ENCODE peak calls at places on chromosome 21, in ten cellular contexts. One of them, this sample, is unnamed.

GRCh38 chr21:42363331-42363730 is 3.0 kb downstream of the TFF1 start:
- DNase-seq in right lobe of liver: no peak
- DNase-seq in mucosa of descending colon: no peak
- DNase-seq in RPMI8226: no peak
- DNase-seq in ecto neural progenitor cell: no peak
- DNase-seq in stimulated activated CD4-positive, alpha-beta T cell treated with anti-CD3 and anti-CD28 coated beads, Interleukin-2, amount 100 ng/mL, for 48 hours: no peak
- DNase-seq in kidney tubule cell: peak; percentile 39
- DNase-seq in dorsolateral prefrontal cortex: no peak
- DNase-seq in neural crest cell: no peak
- DNase-seq in stimulated activated CD8-positive, alpha-beta memory T cell treated with anti-CD3 and anti-CD28 coated beads, Interleukin-4, amount 100 ng/mL, for 1 hour: no peak
- DNase-seq in this sample: no peak

GRCh38 chr21:42280356-42281195 is 34.6 kb downstream of the TFF3 start:
- DNase-seq in neural crest cell: no peak
- DNase-seq in kidney tubule cell: no peak
- DNase-seq in mucosa of descending colon: no peak
- DNase-seq in stimulated activated CD8-positive, alpha-beta memory T cell treated with anti-CD3 and anti-CD28 coated beads, Interleukin-4, amount 100 ng/mL, for 1 hour: no peak
- DNase-seq in stimulated activated CD4-positive, alpha-beta T cell treated with anti-CD3 and anti-CD28 coated beads, Interleukin-2, amount 100 ng/mL, for 48 hours: no peak
- DNase-seq in ecto neural progenitor cell: no peak
- DNase-seq in RPMI8226: no peak
- DNase-seq in dorsolateral prefrontal cortex: no peak
- DNase-seq in right lobe of liver: no peak
- DNase-seq in this sample: no peak

GRCh38 chr21:38816400-38816973 is 10.8 kb downstream of the ETS2 start:
- DNase-seq in ecto neural progenitor cell: no peak
- DNase-seq in neural crest cell: no peak
- DNase-seq in mucosa of descending colon: no peak
- DNase-seq in right lobe of liver: no peak
- DNase-seq in stimulated activated CD4-positive, alpha-beta T cell treated with anti-CD3 and anti-CD28 coated beads, Interleukin-2, amount 100 ng/mL, for 48 hours: no peak
- DNase-seq in dorsolateral prefrontal cortex: no peak
- DNase-seq in kidney tubule cell: no peak
- DNase-seq in RPMI8226: no peak
- DNase-seq in stimulated activated CD8-positive, alpha-beta memory T cell treated with anti-CD3 and anti-CD28 coated beads, Interleukin-4, amount 100 ng/mL, for 1 hour: no peak
- DNase-seq in this sample: no peak

GRCh38 chr21:41045534-41046268 is 122.3 kb upstream of the BACE2 start:
- DNase-seq in dorsolateral prefrontal cortex: no peak
- DNase-seq in right lobe of liver: no peak
- DNase-seq in stimulated activated CD4-positive, alpha-beta T cell treated with anti-CD3 and anti-CD28 coated beads, Interleukin-2, amount 100 ng/mL, for 48 hours: no peak
- DNase-seq in kidney tubule cell: peak; percentile 23
- DNase-seq in ecto neural progenitor cell: peak; percentile 60
- DNase-seq in mucosa of descending colon: no peak
- DNase-seq in neural crest cell: peak; percentile 37
- DNase-seq in stimulated activated CD8-positive, alpha-beta memory T cell treated with anti-CD3 and anti-CD28 coated beads, Interleukin-4, amount 100 ng/mL, for 1 hour: no peak
- DNase-seq in RPMI8226: peak; percentile 65
- DNase-seq in this sample: no peak

GRCh38 chr21:31798842-31799691 is 67.1 kb upstream of the SCAF4 start:
- DNase-seq in ecto neural progenitor cell: no peak
- DNase-seq in dorsolateral prefrontal cortex: no peak
- DNase-seq in kidney tubule cell: no peak
- DNase-seq in stimulated activated CD8-positive, alpha-beta memory T cell treated with anti-CD3 and anti-CD28 coated beads, Interleukin-4, amount 100 ng/mL, for 1 hour: no peak
- DNase-seq in stimulated activated CD4-positive, alpha-beta T cell treated with anti-CD3 and anti-CD28 coated beads, Interleukin-2, amount 100 ng/mL, for 48 hours: no peak
- DNase-seq in right lobe of liver: no peak
- DNase-seq in mucosa of descending colon: no peak
- DNase-seq in neural crest cell: no peak
- DNase-seq in RPMI8226: no peak
- DNase-seq in this sample: no peak

GRCh38 chr21:15063081-15063820 is 1.5 kb downstream of the NRIP1 start:
- DNase-seq in stimulated activated CD4-positive, alpha-beta T cell treated with anti-CD3 and anti-CD28 coated beads, Interleukin-2, amount 100 ng/mL, for 48 hours: peak; percentile 10
- DNase-seq in neural crest cell: no peak
- DNase-seq in RPMI8226: no peak
- DNase-seq in kidney tubule cell: peak; percentile 73
- DNase-seq in dorsolateral prefrontal cortex: no peak
- DNase-seq in ecto neural progenitor cell: no peak
- DNase-seq in stimulated activated CD8-positive, alpha-beta memory T cell treated with anti-CD3 and anti-CD28 coated beads, Interleukin-4, amount 100 ng/mL, for 1 hour: no peak
- DNase-seq in mucosa of descending colon: peak; percentile 21
- DNase-seq in right lobe of liver: no peak
- DNase-seq in this sample: no peak

GRCh38 chr21:37710555-37711293 is 205.5 kb downstream of the KCNJ6 start:
- DNase-seq in dorsolateral prefrontal cortex: no peak
- DNase-seq in stimulated activated CD4-positive, alpha-beta T cell treated with anti-CD3 and anti-CD28 coated beads, Interleukin-2, amount 100 ng/mL, for 48 hours: no peak
- DNase-seq in neural crest cell: no peak
- DNase-seq in mucosa of descending colon: no peak
- DNase-seq in stimulated activated CD8-positive, alpha-beta memory T cell treated with anti-CD3 and anti-CD28 coated beads, Interleukin-4, amount 100 ng/mL, for 1 hour: no peak
- DNase-seq in right lobe of liver: no peak
- DNase-seq in ecto neural progenitor cell: no peak
- DNase-seq in RPMI8226: no peak
- DNase-seq in kidney tubule cell: no peak
- DNase-seq in this sample: no peak

GRCh38 chr21:41598561-41599511 is 90.9 kb upstream of the TMPRSS2 start:
- DNase-seq in ecto neural progenitor cell: peak; percentile 29
- DNase-seq in RPMI8226: peak; percentile 49
- DNase-seq in kidney tubule cell: peak; percentile 49
- DNase-seq in neural crest cell: no peak
- DNase-seq in stimulated activated CD4-positive, alpha-beta T cell treated with anti-CD3 and anti-CD28 coated beads, Interleukin-2, amount 100 ng/mL, for 48 hours: no peak
- DNase-seq in mucosa of descending colon: peak; percentile 20
- DNase-seq in dorsolateral prefrontal cortex: no peak
- DNase-seq in stimulated activated CD8-positive, alpha-beta memory T cell treated with anti-CD3 and anti-CD28 coated beads, Interleukin-4, amount 100 ng/mL, for 1 hour: no peak
- DNase-seq in right lobe of liver: peak; percentile 51
- DNase-seq in this sample: no peak

GRCh38 chr21:31713973-31714740 is 17.8 kb downstream of the SCAF4 start:
- DNase-seq in dorsolateral prefrontal cortex: no peak
- DNase-seq in neural crest cell: no peak
- DNase-seq in right lobe of liver: no peak
- DNase-seq in stimulated activated CD8-positive, alpha-beta memory T cell treated with anti-CD3 and anti-CD28 coated beads, Interleukin-4, amount 100 ng/mL, for 1 hour: no peak
- DNase-seq in kidney tubule cell: no peak
- DNase-seq in mucosa of descending colon: no peak
- DNase-seq in RPMI8226: no peak
- DNase-seq in stimulated activated CD4-positive, alpha-beta T cell treated with anti-CD3 and anti-CD28 coated beads, Interleukin-2, amount 100 ng/mL, for 48 hours: no peak
- DNase-seq in ecto neural progenitor cell: no peak
- DNase-seq in this sample: no peak

GRCh38 chr21:30194701-30195299 is 21.1 kb downstream of the CLDN8 start:
- DNase-seq in stimulated activated CD8-positive, alpha-beta memory T cell treated with anti-CD3 and anti-CD28 coated beads, Interleukin-4, amount 100 ng/mL, for 1 hour: no peak
- DNase-seq in RPMI8226: peak; percentile 39
- DNase-seq in neural crest cell: peak; percentile 27
- DNase-seq in ecto neural progenitor cell: no peak
- DNase-seq in stimulated activated CD4-positive, alpha-beta T cell treated with anti-CD3 and anti-CD28 coated beads, Interleukin-2, amount 100 ng/mL, for 48 hours: no peak
- DNase-seq in dorsolateral prefrontal cortex: no peak
- DNase-seq in mucosa of descending colon: no peak
- DNase-seq in right lobe of liver: no peak
- DNase-seq in kidney tubule cell: peak; percentile 62
- DNase-seq in this sample: no peak

GRCh38 chr21:15141236-15141970 is 76.6 kb upstream of the NRIP1 start:
- DNase-seq in stimulated activated CD8-positive, alpha-beta memory T cell treated with anti-CD3 and anti-CD28 coated beads, Interleukin-4, amount 100 ng/mL, for 1 hour: no peak
- DNase-seq in stimulated activated CD4-positive, alpha-beta T cell treated with anti-CD3 and anti-CD28 coated beads, Interleukin-2, amount 100 ng/mL, for 48 hours: no peak
- DNase-seq in kidney tubule cell: peak; percentile 92
- DNase-seq in dorsolateral prefrontal cortex: no peak
- DNase-seq in mucosa of descending colon: peak; percentile 70
- DNase-seq in ecto neural progenitor cell: no peak
- DNase-seq in right lobe of liver: peak; percentile 75
- DNase-seq in neural crest cell: no peak
- DNase-seq in RPMI8226: peak; percentile 74
- DNase-seq in this sample: no peak

GRCh38 chr21:32329331-32329730 is 30.7 kb downstream of the MRAP start:
- DNase-seq in kidney tubule cell: no peak
- DNase-seq in RPMI8226: no peak
- DNase-seq in stimulated activated CD8-positive, alpha-beta memory T cell treated with anti-CD3 and anti-CD28 coated beads, Interleukin-4, amount 100 ng/mL, for 1 hour: no peak
- DNase-seq in right lobe of liver: no peak
- DNase-seq in ecto neural progenitor cell: no peak
- DNase-seq in mucosa of descending colon: no peak
- DNase-seq in neural crest cell: no peak
- DNase-seq in stimulated activated CD4-positive, alpha-beta T cell treated with anti-CD3 and anti-CD28 coated beads, Interleukin-2, amount 100 ng/mL, for 48 hours: no peak
- DNase-seq in dorsolateral prefrontal cortex: no peak
- DNase-seq in this sample: no peak

GRCh38 chr21:31293986-31294385 is 50.1 kb downstream of the TIAM1 start:
- DNase-seq in kidney tubule cell: peak; percentile 84
- DNase-seq in dorsolateral prefrontal cortex: no peak
- DNase-seq in stimulated activated CD8-positive, alpha-beta memory T cell treated with anti-CD3 and anti-CD28 coated beads, Interleukin-4, amount 100 ng/mL, for 1 hour: no peak
- DNase-seq in mucosa of descending colon: no peak
- DNase-seq in right lobe of liver: no peak
- DNase-seq in stimulated activated CD4-positive, alpha-beta T cell treated with anti-CD3 and anti-CD28 coated beads, Interleukin-2, amount 100 ng/mL, for 48 hours: peak; percentile 50
- DNase-seq in neural crest cell: no peak
- DNase-seq in RPMI8226: no peak
- DNase-seq in ecto neural progenitor cell: no peak
- DNase-seq in this sample: no peak

GRCh38 chr21:46599251-46599572 is 5.7 kb downstream of the S100B start:
- DNase-seq in dorsolateral prefrontal cortex: no peak
- DNase-seq in RPMI8226: no peak
- DNase-seq in stimulated activated CD8-positive, alpha-beta memory T cell treated with anti-CD3 and anti-CD28 coated beads, Interleukin-4, amount 100 ng/mL, for 1 hour: no peak
- DNase-seq in stimulated activated CD4-positive, alpha-beta T cell treated with anti-CD3 and anti-CD28 coated beads, Interleukin-2, amount 100 ng/mL, for 48 hours: no peak
- DNase-seq in right lobe of liver: no peak
- DNase-seq in neural crest cell: peak; percentile 46
- DNase-seq in kidney tubule cell: peak; percentile 90
- DNase-seq in mucosa of descending colon: no peak
- DNase-seq in ecto neural progenitor cell: no peak
- DNase-seq in this sample: no peak

GRCh38 chr21:38477241-38477640 is 21.0 kb downstream of the ERG start:
- DNase-seq in dorsolateral prefrontal cortex: no peak
- DNase-seq in stimulated activated CD8-positive, alpha-beta memory T cell treated with anti-CD3 and anti-CD28 coated beads, Interleukin-4, amount 100 ng/mL, for 1 hour: no peak
- DNase-seq in right lobe of liver: no peak
- DNase-seq in ecto neural progenitor cell: no peak
- DNase-seq in mucosa of descending colon: no peak
- DNase-seq in stimulated activated CD4-positive, alpha-beta T cell treated with anti-CD3 and anti-CD28 coated beads, Interleukin-2, amount 100 ng/mL, for 48 hours: no peak
- DNase-seq in neural crest cell: no peak
- DNase-seq in RPMI8226: no peak
- DNase-seq in kidney tubule cell: no peak
- DNase-seq in this sample: no peak

GRCh38 chr21:33028271-33028670 is 2.5 kb downstream of the OLIG2 start:
- DNase-seq in neural crest cell: no peak
- DNase-seq in stimulated activated CD8-positive, alpha-beta memory T cell treated with anti-CD3 and anti-CD28 coated beads, Interleukin-4, amount 100 ng/mL, for 1 hour: no peak
- DNase-seq in RPMI8226: no peak
- DNase-seq in ecto neural progenitor cell: no peak
- DNase-seq in right lobe of liver: no peak
- DNase-seq in kidney tubule cell: no peak
- DNase-seq in mucosa of descending colon: no peak
- DNase-seq in stimulated activated CD4-positive, alpha-beta T cell treated with anti-CD3 and anti-CD28 coated beads, Interleukin-2, amount 100 ng/mL, for 48 hours: no peak
- DNase-seq in dorsolateral prefrontal cortex: no peak
- DNase-seq in this sample: no peak

GRCh38 chr21:45994086-45994661 is 12.6 kb downstream of the COL6A1 start:
- DNase-seq in right lobe of liver: peak; percentile 10
- DNase-seq in RPMI8226: no peak
- DNase-seq in mucosa of descending colon: peak; percentile 11
- DNase-seq in kidney tubule cell: no peak
- DNase-seq in stimulated activated CD4-positive, alpha-beta T cell treated with anti-CD3 and anti-CD28 coated beads, Interleukin-2, amount 100 ng/mL, for 48 hours: no peak
- DNase-seq in ecto neural progenitor cell: peak; percentile 35
- DNase-seq in stimulated activated CD8-positive, alpha-beta memory T cell treated with anti-CD3 and anti-CD28 coated beads, Interleukin-4, amount 100 ng/mL, for 1 hour: no peak
- DNase-seq in dorsolateral prefrontal cortex: peak; percentile 5
- DNase-seq in neural crest cell: no peak
- DNase-seq in this sample: no peak

GRCh38 chr21:17388226-17388625 is 124.6 kb upstream of the CXADR start:
- DNase-seq in neural crest cell: no peak
- DNase-seq in mucosa of descending colon: no peak
- DNase-seq in right lobe of liver: no peak
- DNase-seq in kidney tubule cell: no peak
- DNase-seq in stimulated activated CD8-positive, alpha-beta memory T cell treated with anti-CD3 and anti-CD28 coated beads, Interleukin-4, amount 100 ng/mL, for 1 hour: no peak
- DNase-seq in stimulated activated CD4-positive, alpha-beta T cell treated with anti-CD3 and anti-CD28 coated beads, Interleukin-2, amount 100 ng/mL, for 48 hours: no peak
- DNase-seq in ecto neural progenitor cell: no peak
- DNase-seq in dorsolateral prefrontal cortex: peak; percentile 33
- DNase-seq in RPMI8226: peak; percentile 6
- DNase-seq in this sample: no peak

GRCh38 chr21:37383784-37384311 is 17.3 kb downstream of the DYRK1A start:
- DNase-seq in neural crest cell: no peak
- DNase-seq in stimulated activated CD8-positive, alpha-beta memory T cell treated with anti-CD3 and anti-CD28 coated beads, Interleukin-4, amount 100 ng/mL, for 1 hour: no peak
- DNase-seq in stimulated activated CD4-positive, alpha-beta T cell treated with anti-CD3 and anti-CD28 coated beads, Interleukin-2, amount 100 ng/mL, for 48 hours: no peak
- DNase-seq in dorsolateral prefrontal cortex: no peak
- DNase-seq in mucosa of descending colon: no peak
- DNase-seq in kidney tubule cell: no peak
- DNase-seq in ecto neural progenitor cell: no peak
- DNase-seq in right lobe of liver: no peak
- DNase-seq in RPMI8226: no peak
- DNase-seq in this sample: no peak

GRCh38 chr21:45934071-45934470 is 47.5 kb upstream of the COL6A1 start:
- DNase-seq in right lobe of liver: no peak
- DNase-seq in dorsolateral prefrontal cortex: no peak
- DNase-seq in ecto neural progenitor cell: no peak
- DNase-seq in mucosa of descending colon: no peak
- DNase-seq in RPMI8226: no peak
- DNase-seq in kidney tubule cell: no peak
- DNase-seq in stimulated activated CD4-positive, alpha-beta T cell treated with anti-CD3 and anti-CD28 coated beads, Interleukin-2, amount 100 ng/mL, for 48 hours: no peak
- DNase-seq in neural crest cell: no peak
- DNase-seq in stimulated activated CD8-positive, alpha-beta memory T cell treated with anti-CD3 and anti-CD28 coated beads, Interleukin-4, amount 100 ng/mL, for 1 hour: no peak
- DNase-seq in this sample: no peak

GRCh38 chr21:15243356-15243755 is 178.6 kb upstream of the NRIP1 start:
- DNase-seq in dorsolateral prefrontal cortex: no peak
- DNase-seq in stimulated activated CD4-positive, alpha-beta T cell treated with anti-CD3 and anti-CD28 coated beads, Interleukin-2, amount 100 ng/mL, for 48 hours: no peak
- DNase-seq in mucosa of descending colon: no peak
- DNase-seq in neural crest cell: no peak
- DNase-seq in kidney tubule cell: no peak
- DNase-seq in stimulated activated CD8-positive, alpha-beta memory T cell treated with anti-CD3 and anti-CD28 coated beads, Interleukin-4, amount 100 ng/mL, for 1 hour: no peak
- DNase-seq in RPMI8226: no peak
- DNase-seq in right lobe of liver: no peak
- DNase-seq in ecto neural progenitor cell: no peak
- DNase-seq in this sample: no peak

GRCh38 chr21:41294548-41295231 is 21.9 kb upstream of the FAM3B start:
- DNase-seq in stimulated activated CD8-positive, alpha-beta memory T cell treated with anti-CD3 and anti-CD28 coated beads, Interleukin-4, amount 100 ng/mL, for 1 hour: no peak
- DNase-seq in kidney tubule cell: no peak
- DNase-seq in stimulated activated CD4-positive, alpha-beta T cell treated with anti-CD3 and anti-CD28 coated beads, Interleukin-2, amount 100 ng/mL, for 48 hours: no peak
- DNase-seq in dorsolateral prefrontal cortex: no peak
- DNase-seq in neural crest cell: no peak
- DNase-seq in right lobe of liver: no peak
- DNase-seq in mucosa of descending colon: no peak
- DNase-seq in ecto neural progenitor cell: no peak
- DNase-seq in RPMI8226: no peak
- DNase-seq in this sample: no peak

GRCh38 chr21:44547656-44548331 is 3.5 kb downstream of the KRTAP10-2 start:
- DNase-seq in RPMI8226: no peak
- DNase-seq in mucosa of descending colon: peak; percentile 16
- DNase-seq in kidney tubule cell: no peak
- DNase-seq in stimulated activated CD4-positive, alpha-beta T cell treated with anti-CD3 and anti-CD28 coated beads, Interleukin-2, amount 100 ng/mL, for 48 hours: no peak
- DNase-seq in right lobe of liver: no peak
- DNase-seq in ecto neural progenitor cell: no peak
- DNase-seq in neural crest cell: no peak
- DNase-seq in stimulated activated CD8-positive, alpha-beta memory T cell treated with anti-CD3 and anti-CD28 coated beads, Interleukin-4, amount 100 ng/mL, for 1 hour: peak; percentile 5
- DNase-seq in dorsolateral prefrontal cortex: no peak
- DNase-seq in this sample: no peak

GRCh38 chr21:45854702-45855247 is 126.8 kb upstream of the COL6A1 start:
- DNase-seq in stimulated activated CD8-positive, alpha-beta memory T cell treated with anti-CD3 and anti-CD28 coated beads, Interleukin-4, amount 100 ng/mL, for 1 hour: no peak
- DNase-seq in kidney tubule cell: no peak
- DNase-seq in ecto neural progenitor cell: peak; percentile 49
- DNase-seq in mucosa of descending colon: no peak
- DNase-seq in right lobe of liver: no peak
- DNase-seq in neural crest cell: no peak
- DNase-seq in RPMI8226: no peak
- DNase-seq in dorsolateral prefrontal cortex: no peak
- DNase-seq in stimulated activated CD4-positive, alpha-beta T cell treated with anti-CD3 and anti-CD28 coated beads, Interleukin-2, amount 100 ng/mL, for 48 hours: no peak
- DNase-seq in this sample: no peak

GRCh38 chr21:14480601-14481000 is 65.5 kb downstream of the SAMSN1 start:
- DNase-seq in stimulated activated CD4-positive, alpha-beta T cell treated with anti-CD3 and anti-CD28 coated beads, Interleukin-2, amount 100 ng/mL, for 48 hours: no peak
- DNase-seq in RPMI8226: no peak
- DNase-seq in kidney tubule cell: peak; percentile 13
- DNase-seq in right lobe of liver: no peak
- DNase-seq in ecto neural progenitor cell: no peak
- DNase-seq in dorsolateral prefrontal cortex: no peak
- DNase-seq in stimulated activated CD8-positive, alpha-beta memory T cell treated with anti-CD3 and anti-CD28 coated beads, Interleukin-4, amount 100 ng/mL, for 1 hour: no peak
- DNase-seq in neural crest cell: no peak
- DNase-seq in mucosa of descending colon: no peak
- DNase-seq in this sample: no peak

GRCh38 chr21:15560383-15561056 is 169.3 kb upstream of the USP25 start:
- DNase-seq in right lobe of liver: no peak
- DNase-seq in kidney tubule cell: peak; percentile 77
- DNase-seq in neural crest cell: no peak
- DNase-seq in stimulated activated CD4-positive, alpha-beta T cell treated with anti-CD3 and anti-CD28 coated beads, Interleukin-2, amount 100 ng/mL, for 48 hours: no peak
- DNase-seq in ecto neural progenitor cell: no peak
- DNase-seq in RPMI8226: no peak
- DNase-seq in dorsolateral prefrontal cortex: no peak
- DNase-seq in stimulated activated CD8-positive, alpha-beta memory T cell treated with anti-CD3 and anti-CD28 coated beads, Interleukin-4, amount 100 ng/mL, for 1 hour: no peak
- DNase-seq in mucosa of descending colon: no peak
- DNase-seq in this sample: no peak

GRCh38 chr21:37071561-37072238 is 1.2 kb downstream of the PIGP start:
- DNase-seq in dorsolateral prefrontal cortex: no peak
- DNase-seq in stimulated activated CD8-positive, alpha-beta memory T cell treated with anti-CD3 and anti-CD28 coated beads, Interleukin-4, amount 100 ng/mL, for 1 hour: no peak
- DNase-seq in right lobe of liver: no peak
- DNase-seq in ecto neural progenitor cell: no peak
- DNase-seq in mucosa of descending colon: peak; percentile 54
- DNase-seq in kidney tubule cell: peak; percentile 51
- DNase-seq in RPMI8226: no peak
- DNase-seq in neural crest cell: no peak
- DNase-seq in stimulated activated CD4-positive, alpha-beta T cell treated with anti-CD3 and anti-CD28 coated beads, Interleukin-2, amount 100 ng/mL, for 48 hours: peak; percentile 3
- DNase-seq in this sample: no peak

GRCh38 chr21:39087238-39087975 is 95.8 kb downstream of the PSMG1 start:
- DNase-seq in RPMI8226: peak; percentile 89
- DNase-seq in kidney tubule cell: no peak
- DNase-seq in ecto neural progenitor cell: no peak
- DNase-seq in right lobe of liver: no peak
- DNase-seq in stimulated activated CD4-positive, alpha-beta T cell treated with anti-CD3 and anti-CD28 coated beads, Interleukin-2, amount 100 ng/mL, for 48 hours: no peak
- DNase-seq in dorsolateral prefrontal cortex: no peak
- DNase-seq in neural crest cell: peak; percentile 55
- DNase-seq in mucosa of descending colon: no peak
- DNase-seq in stimulated activated CD8-positive, alpha-beta memory T cell treated with anti-CD3 and anti-CD28 coated beads, Interleukin-4, amount 100 ng/mL, for 1 hour: no peak
- DNase-seq in this sample: no peak

This sample was measured in T-helper 17 cell.